ENCODE peak calls at places on chromosomes 5 and 9, in nine cellular contexts. P is A673; Q is HCT116; R is CD8-positive, alpha-beta T cell; K is cardiac muscle cell; M is H1; I is body of pancreas; C is heart left ventricle; H is GM23338. G is an unnamed sample.
A peak's percentile ranks its signal among the peaks of the same experiment; 100 is the strongest.

GRCh38 chr5:176610430-176610763 is 441 bp upstream of the GPRIN1 start:
- DNase-seq in H (no peak), R (no peak), C (no peak), M (no peak), I (no peak), K (no peak), P (peak; percentile 28), Q (no peak), G (peak; percentile 57)

GRCh38 chr9:29211003-29211584 is 1637.8 kb upstream of the C9orf72 start:
- DNase-seq in M (no peak), I (no peak), R (no peak), P (no peak), C (no peak), H (no peak), K (no peak), Q (no peak), G (no peak)

GRCh38 chr5:95244479-95244878 is 40.4 kb downstream of the MCTP1 start:
- DNase-seq in K (no peak), R (no peak), P (no peak), Q (no peak), H (no peak), C (no peak), M (no peak), I (no peak), G (no peak)

GRCh38 chr5:5340206-5340729 is 82.2 kb upstream of the ICE1 start:
- DNase-seq in C (peak; percentile 75), Q (peak; percentile 80), K (peak; percentile 92), M (no peak), R (no peak), I (peak; percentile 35), H (peak; percentile 75), P (peak; percentile 97), G (peak; percentile 96)

GRCh38 chr5:176762489-176762888 is 47.9 kb upstream of the UNC5A start:
- DNase-seq in H (peak; percentile 50), P (no peak), R (no peak), Q (no peak), M (peak; percentile 43), C (no peak), K (no peak), I (no peak), G (no peak)

GRCh38 chr9:93678199-93679019 is 102.0 kb downstream of the PHF2 start:
- DNase-seq in R (no peak), K (no peak), I (peak; percentile 8), P (no peak), Q (no peak), M (peak; percentile 36), C (no peak), H (no peak), G (peak; percentile 2)

GRCh38 chr9:92608221-92609141 is 61.5 kb downstream of the IPPK start:
- DNase-seq in I (no peak), R (no peak), Q (no peak), H (no peak), K (peak; percentile 17), M (peak; percentile 30), P (no peak), C (peak; percentile 68), G (no peak)

GRCh38 chr5:109089191-109089590 is 320.6 kb downstream of the PJA2 start:
- DNase-seq in Q (no peak), M (no peak), H (no peak), C (no peak), K (no peak), I (no peak), P (no peak), R (no peak), G (no peak)

GRCh38 chr5:3237276-3237868 is 358.3 kb upstream of the IRX1 start:
- DNase-seq in K (no peak), C (no peak), Q (no peak), R (no peak), P (no peak), H (no peak), M (no peak), I (no peak), G (no peak)

GRCh38 chr5:152290181-152290580 is 114.9 kb downstream of the NMUR2 start:
- DNase-seq in P (no peak), H (no peak), Q (no peak), R (no peak), C (no peak), M (no peak), K (no peak), I (no peak), G (no peak)

GRCh38 chr5:10913846-10914245 is 152.8 kb upstream of the DAP start:
- DNase-seq in C (no peak), H (no peak), R (no peak), M (no peak), Q (no peak), K (peak; percentile 3), I (peak; percentile 44), P (peak; percentile 23), G (no peak)

GRCh38 chr5:78509884-78510769 is 138.4 kb downstream of the LHFPL2 start:
- DNase-seq in I (peak; percentile 85), C (peak; percentile 85), H (peak; percentile 84), Q (no peak), P (no peak), M (peak; percentile 82), K (peak; percentile 44), R (no peak), G (peak; percentile 67)

GRCh38 chr9:133256686-133257091 is 18.3 kb downstream of the ABO start:
- DNase-seq in Q (no peak), M (no peak), P (no peak), I (no peak), H (no peak), K (no peak), R (no peak), C (no peak), G (no peak)

GRCh38 chr9:83059417-83059816 is 3.5 kb downstream of the RASEF start:
- DNase-seq in K (no peak), M (no peak), C (no peak), H (no peak), Q (no peak), I (peak; percentile 23), R (no peak), P (no peak), G (no peak)

GRCh38 chr5:65172486-65173129 is 309.1 kb downstream of the ADAMTS6 start:
- DNase-seq in H (no peak), P (no peak), Q (no peak), C (no peak), I (no peak), R (no peak), K (peak; percentile 62), M (no peak), G (no peak)

GRCh38 chr5:74311961-74312360 is 328.6 kb downstream of the ENC1 start:
- DNase-seq in Q (no peak), M (no peak), C (no peak), I (peak; percentile 31), R (no peak), K (peak; percentile 18), H (no peak), P (no peak), G (no peak)

GRCh38 chr5:172144291-172144815 is 43.7 kb downstream of the STK10 start:
- DNase-seq in K (peak; percentile 81), Q (no peak), H (no peak), M (no peak), I (no peak), C (peak; percentile 62), P (peak; percentile 11), R (no peak), G (peak; percentile 75)

GRCh38 chr9:74795081-74795480 is 92.6 kb downstream of the TRPM6 start:
- DNase-seq in P (no peak), I (no peak), K (no peak), R (no peak), C (no peak), M (no peak), H (no peak), Q (no peak), G (no peak)

GRCh38 chr9:136198605-136199083 is 6.3 kb downstream of the LHX3 start:
- DNase-seq in Q (no peak), I (no peak), R (no peak), C (no peak), H (peak; percentile 69), M (peak; percentile 75), P (no peak), K (peak; percentile 34), G (peak; percentile 49)
- H3K4me3 ChIP-seq in Q (no peak overlapping the region), I (no peak overlapping the region), R (no peak overlapping the region), C (no peak overlapping the region), H (peak overlapping the region; percentile 49), M (no peak overlapping the region), P (no peak overlapping the region), K (no peak overlapping the region), G (no peak overlapping the region)

GRCh38 chr9:89808076-89808701 is 203.4 kb downstream of the GADD45G start:
- DNase-seq in P (peak; percentile 10), I (no peak), Q (no peak), C (no peak), H (peak; percentile 43), K (peak; percentile 7), R (no peak), M (peak; percentile 42), G (no peak)
- TF ChIP-seq CTCF in P (peak; percentile 28), I (no peak), Q (peak; percentile 38), C (no peak), H (peak; percentile 29), K (no peak), R (no peak), M (peak; percentile 52), G (peak; percentile 26)

GRCh38 chr9:36748322-36748899 is 175.7 kb downstream of the MELK start:
- DNase-seq in K (peak; percentile 75), M (peak; percentile 82), R (no peak), Q (no peak), P (peak; percentile 58), H (peak; percentile 76), I (no peak), C (peak; percentile 36), G (no peak)
- H3K27me3 ChIP-seq in K (peaks cover 38% of the 10 kb centered on the region), M (no peaks in the 10 kb centered on the region), R (no peaks in the 10 kb centered on the region), Q (peaks cover 71% of the 10 kb centered on the region), P (peaks cover 46% of the 10 kb centered on the region), H (no peaks in the 10 kb centered on the region), I (no peaks in the 10 kb centered on the region), C (no peaks in the 10 kb centered on the region), G (no peaks in the 10 kb centered on the region)

GRCh38 chr5:43619911-43620310 is 16.9 kb downstream of the NNT start:
- DNase-seq in I (no peak), K (no peak), H (no peak), R (no peak), P (no peak), M (no peak), Q (no peak), C (no peak), G (no peak)

GRCh38 chr5:43619380-43619779 is 16.4 kb downstream of the NNT start:
- DNase-seq in H (no peak), P (peak; percentile 55), M (no peak), C (no peak), Q (no peak), K (peak; percentile 67), R (no peak), I (no peak), G (no peak)

GRCh38 chr5:43613370-43613769 is 10.4 kb downstream of the NNT start:
- DNase-seq in C (no peak), Q (no peak), H (no peak), R (no peak), P (no peak), I (no peak), M (no peak), K (no peak), G (no peak)

GRCh38 chr5:43615445-43616184 is 12.6 kb downstream of the NNT start:
- DNase-seq in I (no peak), H (no peak), Q (no peak), P (no peak), K (no peak), M (no peak), R (no peak), C (no peak), G (no peak)

DNA sequence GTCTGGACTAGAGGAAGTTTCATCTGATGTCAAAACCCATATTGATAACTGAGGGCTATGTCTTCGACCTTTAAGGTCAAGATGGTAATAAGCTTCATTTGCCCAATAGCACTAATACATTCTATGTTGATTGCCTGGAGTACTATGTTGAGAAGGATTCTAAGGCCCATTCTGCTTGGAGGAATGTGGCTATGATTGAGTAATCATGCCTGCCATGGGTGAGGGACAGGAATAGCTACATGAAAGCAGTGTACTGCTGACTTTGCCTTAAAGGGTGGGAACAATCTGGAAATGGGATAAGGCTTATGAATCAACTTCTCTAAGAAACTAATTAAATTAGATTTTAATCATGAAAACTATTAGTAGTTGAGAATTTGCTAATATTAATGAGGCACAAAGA is 13.6 kb downstream of the NNT start:
- DNase-seq in R (no peak), K (peak; percentile 71), C (no peak), M (no peak), P (no peak), I (no peak), H (no peak), Q (no peak), G (no peak)
- H3K4me3 ChIP-seq in R (no peak overlapping the region), K (no peak overlapping the region), C (no peak overlapping the region), M (no peak overlapping the region), P (no peak overlapping the region), I (no peak overlapping the region), H (no peak overlapping the region), Q (no peak overlapping the region), G (no peak overlapping the region)